ENCODE peak calls at places on chromosome 5, in seven cellular contexts. R, V, N, X, Y, O and U are unnamed samples.

GRCh38 chr5:2685651-2686050 is 65.8 kb downstream of the IRX2 start:
- DNase-seq in R (no peak), N (peak; percentile 92), X (peak; percentile 50), O (no peak), V (no peak), Y (no peak), U (no peak)

GRCh38 chr5:151239237-151239861 is 13.6 kb upstream of the GM2A start:
- DNase-seq in Y (peak; percentile 85), X (peak; percentile 79), R (peak; percentile 34), O (peak; percentile 81), V (peak; percentile 64), N (peak; percentile 77), U (peak; percentile 61)

GRCh38 chr5:124456244-124456643 is 290.2 kb downstream of the ZNF608 start:
- DNase-seq in V (no peak), Y (no peak), R (no peak), X (peak; percentile 4), O (no peak), N (no peak), U (no peak)

GRCh38 chr5:175706499-175706898 is 48.6 kb downstream of the HRH2 start:
- DNase-seq in V (peak; percentile 72), R (no peak), X (no peak), Y (no peak), N (no peak), O (no peak), U (no peak)

GRCh38 chr5:126736141-126736540 is 40.8 kb upstream of the LMNB1 start:
- DNase-seq in N (peak; percentile 54), O (no peak), R (no peak), Y (no peak), V (no peak), X (peak; percentile 36), U (no peak)

GRCh38 chr5:121976979-121977378 is 15.2 kb downstream of the SRFBP1 start:
- DNase-seq in N (peak; percentile 36), R (no peak), V (no peak), Y (no peak), X (peak; percentile 46), O (no peak), U (no peak)

GRCh38 chr5:101009758-101010519 is 106.9 kb upstream of the ST8SIA4 start:
- DNase-seq in X (no peak), R (no peak), Y (no peak), V (no peak), N (no peak), O (peak; percentile 73), U (peak; percentile 67)

GRCh38 chr5:43429706-43430105 is 17.5 kb upstream of the CCL28 start:
- DNase-seq in X (no peak), Y (no peak), N (no peak), R (no peak), V (no peak), O (no peak), U (no peak)

GRCh38 chr5:168766038-168766700 is 187.0 kb upstream of the PANK3 start:
- DNase-seq in N (no peak), V (no peak), O (no peak), Y (no peak), X (peak; percentile 44), R (no peak), U (no peak)

GRCh38 chr5:139188558-139189270 is 9.5 kb downstream of the SIL1 start:
- DNase-seq in N (no peak), V (peak; percentile 49), R (no peak), O (no peak), X (no peak), Y (no peak), U (no peak)

GRCh38 chr5:145825751-145826180 is 9.4 kb downstream of the PRELID2 start:
- DNase-seq in R (peak; percentile 39), O (peak; percentile 61), V (peak; percentile 75), Y (peak; percentile 42), X (peak; percentile 80), N (peak; percentile 66), U (peak; percentile 59)

GRCh38 chr5:83256091-83256775 is 178.9 kb downstream of the XRCC4 start:
- DNase-seq in R (no peak), V (no peak), Y (no peak), N (no peak), O (no peak), X (peak; percentile 73), U (no peak)

GRCh38 chr5:43110606-43111170 is 10.0 kb upstream of the ZNF131 start:
- DNase-seq in V (peak; percentile 62), Y (peak; percentile 32), R (peak; percentile 16), X (no peak), O (peak; percentile 41), N (peak; percentile 31), U (peak; percentile 16)

GRCh38 chr5:98605010-98605425 is 168.4 kb upstream of the RGMB start:
- DNase-seq in N (no peak), X (peak; percentile 28), R (no peak), V (no peak), Y (no peak), O (no peak), U (peak; percentile 5)

GRCh38 chr5:59460368-59461153 is 433.0 kb downstream of the PDE4D start:
- DNase-seq in V (no peak), N (no peak), X (no peak), Y (no peak), R (no peak), O (no peak), U (no peak)

GRCh38 chr5:14676320-14676719 is 11.8 kb downstream of the OTULIN start:
- DNase-seq in R (no peak), N (peak; percentile 53), V (no peak), Y (no peak), X (peak; percentile 52), O (no peak), U (no peak)

GRCh38 chr5:173964491-173964890 is 24.5 kb upstream of the C5orf47 start:
- DNase-seq in V (no peak), O (no peak), R (no peak), X (no peak), Y (no peak), N (no peak), U (no peak)
- TF ChIP-seq EZH2phosphoT487 in V (no peak), O (no peak), R (no peak), X (no peak), Y (no peak), N (no peak), U (no peak)

GRCh38 chr5:114310666-114311065 is 51.2 kb upstream of the KCNN2 start:
- DNase-seq in Y (no peak), R (no peak), X (no peak), O (no peak), N (no peak), V (no peak), U (no peak)

GRCh38 chr5:114305402-114306207 is 56.3 kb upstream of the KCNN2 start:
- DNase-seq in O (peak; percentile 18), R (no peak), Y (no peak), X (peak; percentile 10), V (peak; percentile 53), N (peak; percentile 5), U (peak; percentile 55)

GRCh38 chr5:114311943-114312342 is 49.9 kb upstream of the KCNN2 start:
- DNase-seq in R (no peak), O (no peak), N (no peak), Y (no peak), X (no peak), V (no peak), U (peak; percentile 83)

GRCh38 chr5:114308017-114308416 is 53.9 kb upstream of the KCNN2 start:
- DNase-seq in N (no peak), O (no peak), X (no peak), V (no peak), R (no peak), Y (no peak), U (peak; percentile 83)

DNA sequence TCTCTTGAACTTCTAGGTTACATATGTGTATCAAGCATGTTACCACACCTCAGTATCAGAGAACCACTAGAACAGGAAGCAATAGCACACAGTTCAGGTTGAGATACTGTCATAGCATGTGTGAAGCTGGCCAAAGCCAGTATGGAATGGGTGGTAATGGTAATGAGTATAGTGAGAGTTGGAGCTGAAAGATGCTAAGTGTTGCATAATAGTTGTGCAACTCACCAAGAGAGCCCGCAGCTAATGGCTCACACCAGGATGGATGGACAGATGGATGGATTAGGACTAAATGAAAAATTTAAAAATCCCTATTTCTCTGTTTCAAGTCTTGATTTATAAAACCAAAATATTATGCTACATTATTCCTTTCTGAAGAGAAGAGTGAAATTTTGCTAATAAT is 53.4 kb upstream of the KCNN2 start:
- DNase-seq in R (no peak), V (no peak), X (no peak), O (no peak), N (no peak), Y (no peak), U (peak; percentile 2)
- H3K27ac ChIP-seq in R (no peak overlapping the region), V (no peak overlapping the region), X (no peak overlapping the region), O (no peak overlapping the region), N (no peak overlapping the region), Y (no peak overlapping the region), U (no peak overlapping the region)

DNA sequence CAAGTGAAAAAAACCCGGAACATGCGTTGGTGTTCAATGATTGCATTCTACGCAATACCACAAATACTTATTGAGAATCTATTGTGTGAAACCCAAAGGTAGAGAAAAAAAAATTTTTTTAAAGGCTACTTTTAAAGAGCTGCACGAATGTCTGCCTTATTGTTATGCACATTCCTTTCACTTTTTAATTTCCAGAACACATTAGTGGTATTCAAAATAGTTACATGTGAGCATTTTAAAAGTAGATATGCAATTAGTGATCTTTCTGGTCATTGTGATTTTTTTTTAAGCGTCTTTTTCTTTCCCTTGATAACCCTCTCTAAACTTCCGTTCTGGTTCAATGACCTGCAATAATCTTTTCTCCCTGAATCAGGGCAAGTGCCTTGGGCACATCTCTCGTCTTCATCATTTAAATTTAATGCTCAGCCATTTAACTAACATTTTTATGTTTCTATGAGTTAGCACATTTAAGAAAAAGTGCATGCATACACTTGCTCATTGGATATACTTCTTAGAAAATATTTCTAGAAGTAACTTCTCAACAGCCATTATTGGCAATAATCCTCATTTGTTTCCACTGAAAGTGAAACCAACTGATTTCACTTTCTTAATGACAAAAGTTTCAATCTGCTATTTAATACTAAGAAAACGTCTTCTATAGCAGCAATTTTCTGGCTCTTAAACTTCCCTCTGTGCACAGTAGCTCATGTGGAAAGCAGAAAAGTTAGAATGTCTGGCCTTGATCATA is 80.3 kb downstream of the CDH6 start:
- DNase-seq in V (no peak), O (no peak), X (no peak), Y (no peak), N (no peak), R (no peak), U (no peak)
- H3K4me3 ChIP-seq in V (no peak overlapping the region), O (no peak overlapping the region), X (peak overlapping the region; percentile 75), Y (no peak overlapping the region), N (peak overlapping the region; percentile 43), R (no peak overlapping the region), U (no peak overlapping the region)

GRCh38 chr5:158869092-158869491 is 230.6 kb downstream of the EBF1 start:
- DNase-seq in R (no peak), N (no peak), X (no peak), V (no peak), O (no peak), Y (no peak), U (peak; percentile 82)
- TF ChIP-seq EZH2phosphoT487 in R (no peak), N (no peak), X (no peak), V (no peak), O (no peak), Y (no peak), U (no peak)

GRCh38 chr5:1478333-1478732 is 33.1 kb upstream of the SLC6A3 start:
- DNase-seq in O (no peak), Y (no peak), R (no peak), N (no peak), X (no peak), V (no peak), U (no peak)
- H3K27ac ChIP-seq in O (no peak overlapping the region), Y (no peak overlapping the region), R (no peak overlapping the region), N (no peak overlapping the region), X (no peak overlapping the region), V (no peak overlapping the region), U (no peak overlapping the region)

GRCh38 chr5:141824717-141825116 is 53.5 kb downstream of the PCDH1 start:
- DNase-seq in R (no peak), X (no peak), V (no peak), N (no peak), Y (no peak), O (no peak), U (no peak)
- H3K4me3 ChIP-seq in R (no peak overlapping the region), X (no peak overlapping the region), V (no peak overlapping the region), N (no peak overlapping the region), Y (no peak overlapping the region), O (no peak overlapping the region), U (no peak overlapping the region)

GRCh38 chr5:88944751-88945507 is 61.9 kb upstream of the MEF2C start:
- DNase-seq in O (no peak), N (peak; percentile 58), V (no peak), R (no peak), Y (peak; percentile 10), X (peak; percentile 71), U (no peak)
- TF ChIP-seq EZH2phosphoT487 in O (no peak), N (no peak), V (no peak), R (no peak), Y (no peak), X (no peak), U (no peak)